ENCODE peak calls at places on chromosomes 5 and 9, in four cellular contexts. N, U, C and P are unnamed samples.

GRCh38 chr9:5448016-5448415 is 2.3 kb upstream of the CD274 start:
- DNase-seq in U (no peak), N (no peak), C (no peak), P (no peak)

GRCh38 chr5:103060414-103060954 is 59.5 kb downstream of the GIN1 start:
- DNase-seq in C (no peak), U (no peak), N (no peak), P (no peak)

GRCh38 chr9:74025402-74025894 is 471.7 kb upstream of the RORB start:
- DNase-seq in N (no peak), U (no peak), C (no peak), P (no peak)

GRCh38 chr9:96524045-96524444 is 74.1 kb downstream of the HABP4 start:
- DNase-seq in C (no peak), N (no peak), U (no peak), P (no peak)

GRCh38 chr9:98768344-98768743 is 28.0 kb downstream of the ANKS6 start:
- DNase-seq in N (no peak), C (no peak), U (no peak), P (no peak)

GRCh38 chr5:131381011-131381410 is 117.2 kb downstream of the CDC42SE2 start:
- DNase-seq in C (no peak), N (no peak), U (no peak), P (no peak)

GRCh38 chr9:105254226-105254625 is 9.8 kb downstream of the SLC44A1 start:
- DNase-seq in U (no peak), N (no peak), C (peak; percentile 42), P (no peak)

GRCh38 chr5:59487068-59487686 is 406.3 kb downstream of the PDE4D start:
- DNase-seq in N (no peak), U (no peak), C (no peak), P (no peak)

GRCh38 chr9:92807031-92807756 is 42.6 kb upstream of the BICD2 start:
- DNase-seq in N (no peak), C (no peak), U (peak; percentile 44), P (no peak)

GRCh38 chr9:86069206-86069869 is 30.0 kb downstream of the GOLM1 start:
- DNase-seq in C (no peak), U (no peak), N (no peak), P (no peak)

GRCh38 chr5:179414459-179415215 is 69.4 kb upstream of the ADAMTS2 start:
- DNase-seq in U (peak; percentile 32), C (no peak), N (no peak), P (no peak)

GRCh38 chr5:43514471-43514815 is 505 bp downstream of the C5orf34 start:
- DNase-seq in C (no peak), U (peak; percentile 51), N (peak; percentile 78), P (no peak)

GRCh38 chr5:176762489-176762888 is 47.9 kb upstream of the UNC5A start:
- DNase-seq in U (no peak), C (no peak), N (no peak), P (no peak)

GRCh38 chr5:67941750-67942450 is 273.7 kb upstream of the PIK3R1 start:
- DNase-seq in U (no peak), C (no peak), N (no peak), P (no peak)

GRCh38 chr9:77016526-77017504 is 2.6 kb upstream of the FOXB2 start:
- DNase-seq in C (no peak), N (no peak), U (peak; percentile 11), P (no peak)

GRCh38 chr5:1652873-1653707 is 129.3 kb upstream of the LPCAT1 start:
- DNase-seq in C (no peak), N (no peak), U (no peak), P (no peak)

GRCh38 chr5:108432024-108432423 is 50.1 kb upstream of the FBXL17 start:
- DNase-seq in U (no peak), C (no peak), N (no peak), P (no peak)

GRCh38 chr9:16543225-16543624 is 327.2 kb downstream of the BNC2 start:
- DNase-seq in C (no peak), U (no peak), N (no peak), P (no peak)

GRCh38 chr5:54545796-54546195 is 28.2 kb downstream of the SNX18 start:
- DNase-seq in C (no peak), U (no peak), N (no peak), P (no peak)
- H3K36me3 ChIP-seq in C (no peaks in the 10 kb centered on the region), U (peaks cover 4% of the 10 kb centered on the region), N (no peaks in the 10 kb centered on the region), P (no peaks in the 10 kb centered on the region)

GRCh38 chr5:12292610-12293204 is 388.5 kb upstream of the CTNND2 start:
- DNase-seq in N (no peak), U (no peak), C (no peak), P (no peak)
- H3K4me3 ChIP-seq in N (no peak overlapping the region), U (no peak overlapping the region), C (no peak overlapping the region), P (no peak overlapping the region)

DNA sequence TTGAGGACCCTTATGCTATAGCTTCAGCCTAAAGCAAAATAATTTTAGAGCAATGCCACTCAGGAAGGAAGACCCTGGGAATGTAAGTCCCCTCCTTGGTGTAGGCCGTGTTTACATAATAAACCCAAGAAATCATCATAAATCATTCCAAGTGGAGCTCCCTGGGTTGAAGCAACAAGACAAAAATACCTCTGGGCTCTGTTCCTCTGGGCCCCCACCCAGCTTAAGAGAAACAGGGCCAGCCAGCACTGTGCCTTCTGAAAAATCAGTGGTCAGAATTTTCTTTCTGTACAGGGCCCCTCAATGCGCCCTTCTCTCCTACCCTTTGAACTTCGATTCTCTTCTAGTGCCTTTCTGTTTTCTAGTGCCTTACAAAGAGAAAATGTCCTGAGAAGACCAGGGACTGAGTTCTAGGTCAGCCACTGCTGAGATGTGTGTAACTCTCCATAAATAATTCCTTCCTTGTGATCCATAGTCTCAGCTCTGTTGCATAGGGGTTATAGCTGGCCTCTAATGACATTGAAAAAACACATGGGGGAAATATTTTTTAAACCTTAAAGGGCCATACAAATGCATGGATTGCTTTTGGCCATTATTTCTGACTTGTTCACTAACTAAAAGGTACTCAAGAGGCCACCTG is 101.0 kb downstream of the ADRB2 start:
- DNase-seq in C (no peak), U (no peak), N (no peak), P (no peak)
- H3K36me3 ChIP-seq in C (no peaks in the 10 kb centered on the region), U (no peaks in the 10 kb centered on the region), N (no peaks in the 10 kb centered on the region), P (no peaks in the 10 kb centered on the region)

GRCh38 chr5:150644496-150644895 is 4.0 kb downstream of the SYNPO start:
- DNase-seq in C (peak; percentile 63), U (peak; percentile 85), N (no peak), P (peak; percentile 75)

GRCh38 chr5:150642567-150642927 is 2.1 kb downstream of the SYNPO start:
- DNase-seq in U (no peak), N (peak; percentile 87), C (peak; percentile 77), P (peak; percentile 78)

GRCh38 chr5:150644058-150644457 is 3.6 kb downstream of the SYNPO start:
- DNase-seq in C (no peak), U (no peak), N (no peak), P (no peak)

GRCh38 chr5:150641826-150642566 is 1.5 kb downstream of the SYNPO start:
- DNase-seq in C (no peak), U (no peak), N (no peak), P (no peak)

DNA sequence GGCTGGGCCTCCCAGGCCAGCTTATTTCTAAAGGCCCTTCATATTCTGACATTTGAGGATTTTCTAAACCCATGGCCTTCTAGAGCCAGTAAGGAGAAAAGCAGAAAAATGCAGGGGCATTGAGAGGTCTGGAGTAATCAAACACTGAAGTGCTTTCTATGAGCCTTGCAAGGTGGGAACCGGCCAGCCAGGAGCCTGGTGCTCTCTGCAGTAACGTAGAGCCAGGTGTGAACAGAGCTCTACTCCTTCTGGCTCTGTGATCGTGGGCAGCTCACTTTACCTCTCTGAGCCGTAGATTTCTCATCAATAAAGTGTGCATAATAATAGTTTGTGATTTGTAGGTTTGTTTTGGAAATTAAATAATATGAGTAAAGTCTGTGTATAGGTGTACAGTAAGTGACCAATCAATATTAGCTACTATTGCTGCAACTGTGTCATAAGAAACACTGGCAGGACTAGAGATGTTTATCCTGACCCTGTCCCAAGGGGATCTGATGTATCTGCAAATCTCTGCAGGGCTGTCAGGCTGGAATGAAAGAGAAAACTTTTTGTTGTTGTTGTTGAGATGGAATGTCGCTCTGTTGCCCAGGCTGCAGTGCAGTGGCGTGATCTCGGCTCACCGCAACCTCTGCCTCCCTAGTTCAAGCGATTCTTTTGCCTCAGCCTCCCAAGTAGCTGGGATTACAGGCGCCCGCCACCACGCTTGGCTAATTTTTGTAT is 2.7 kb downstream of the SYNPO start:
- DNase-seq in N (peak; percentile 33), U (no peak), C (no peak), P (no peak)
- H3K4me3 ChIP-seq in N (peak overlapping the region; percentile 33), U (no peak overlapping the region), C (no peak overlapping the region), P (no peak overlapping the region)

GRCh38 chr9:130884542-130885421 is 11.8 kb downstream of the QRFP start:
- DNase-seq in N (no peak), U (no peak), C (no peak), P (no peak)

GRCh38 chr9:130887494-130888144 is 9.0 kb downstream of the QRFP start:
- DNase-seq in U (no peak), C (no peak), N (no peak), P (no peak)

GRCh38 chr9:130888146-130888885 is 8.3 kb downstream of the QRFP start:
- DNase-seq in C (no peak), N (no peak), U (no peak), P (no peak)

GRCh38 chr9:130885422-130886375 is 10.9 kb downstream of the QRFP start:
- DNase-seq in U (no peak), C (no peak), N (no peak), P (no peak)

DNA sequence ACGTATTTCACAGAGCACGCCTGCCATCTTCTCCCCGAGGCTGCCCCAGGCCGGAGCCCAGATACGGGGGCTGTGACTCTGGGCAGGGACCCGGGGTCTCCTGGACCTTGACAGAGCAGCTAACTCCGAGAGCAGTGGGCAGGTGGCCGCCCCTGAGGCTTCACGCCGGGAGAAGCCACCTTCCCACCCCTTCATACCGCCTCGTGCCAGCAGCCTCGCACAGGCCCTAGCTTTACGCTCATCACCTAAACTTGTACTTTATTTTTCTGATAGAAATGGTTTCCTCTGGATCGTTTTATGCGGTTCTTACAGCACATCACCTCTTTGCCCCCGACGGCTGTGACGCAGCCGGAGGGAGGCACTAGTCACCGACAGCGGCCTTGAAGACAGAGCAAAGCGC is 9.6 kb downstream of the QRFP start:
- DNase-seq in U (peak; percentile 9), N (no peak), C (no peak), P (no peak)
- H3K36me3 ChIP-seq in U (peaks cover 80% of the 10 kb centered on the region), N (peaks cover 97% of the 10 kb centered on the region), C (peaks cover 85% of the 10 kb centered on the region), P (no peaks in the 10 kb centered on the region)

GRCh38 chr9:23537192-23538059 is 288.6 kb downstream of the ELAVL2 start:
- DNase-seq in C (no peak), U (no peak), N (no peak), P (no peak)
- H3K4me3 ChIP-seq in C (no peak overlapping the region), U (no peak overlapping the region), N (peak overlapping the region; percentile 37), P (no peak overlapping the region)